ENCODE peak calls at places on chromosome 14, in seven cellular contexts. I, Q, B, U, S, E and K are unnamed samples.

GRCh38 chr14:99198746-99199145 is 73.3 kb downstream of the BCL11B start:
- DNase-seq in I (no peak), Q (no peak), B (no peak), U (no peak), S (no peak), E (no peak), K (no peak)

GRCh38 chr14:91372680-91373495 is 44.7 kb downstream of the CCDC88C start:
- DNase-seq in I (peak), Q (no peak), B (peak), U (no peak), S (no peak), E (no peak), K (no peak)

GRCh38 chr14:99946652-99947489 is 118.4 kb upstream of the EVL start:
- DNase-seq in I (peak), Q (no peak), B (no peak), U (no peak), S (peak), E (no peak), K (no peak)

GRCh38 chr14:33480589-33481184 is 470.2 kb downstream of the EGLN3 start:
- DNase-seq in I (no peak), Q (no peak), B (no peak), U (no peak), S (no peak), E (no peak), K (no peak)

GRCh38 chr14:84976805-84977204 is 553.1 kb upstream of the FLRT2 start:
- DNase-seq in I (no peak), Q (no peak), B (no peak), U (no peak), S (no peak), E (no peak), K (no peak)

GRCh38 chr14:73843296-73843695 is 8.3 kb upstream of the PTGR2 start:
- DNase-seq in I (no peak), Q (no peak), B (no peak), U (no peak), S (no peak), E (no peak), K (no peak)

GRCh38 chr14:106766145-106766544 is 1239.8 kb downstream of the TMEM121 start:
- DNase-seq in I (no peak), Q (no peak), B (no peak), U (no peak), S (no peak), E (no peak), K (no peak)

GRCh38 chr14:80919622-80920021 is 21.9 kb downstream of the CEP128 start:
- DNase-seq in I (no peak), Q (no peak), B (no peak), U (no peak), S (no peak), E (no peak), K (no peak)

GRCh38 chr14:65260786-65261185 is 151.7 kb upstream of the FUT8 start:
- DNase-seq in I (no peak), Q (peak), B (no peak), U (no peak), S (no peak), E (no peak), K (no peak)

GRCh38 chr14:51744372-51745150 is 92.9 kb downstream of the FRMD6 start:
- DNase-seq in I (no peak), Q (no peak), B (no peak), U (no peak), S (no peak), E (no peak), K (no peak)